ENCODE peak calls at places on chromosomes 6 and 20, in eight cellular contexts. One of them, this sample, is unnamed.

GRCh38 chr6:1611572-1612385 is 2.1 kb downstream of the FOXC1 start:
- DNase-seq in T-helper 22 cell: no peak
- DNase-seq in RPMI7951: peak
- DNase-seq in GM13977: peak
- DNase-seq in NCI-H1092 treated with DMSO at 0.1 percent for 48 hours: no peak
- DNase-seq in PC-9: no peak
- DNase-seq in stimulated activated CD4-positive, alpha-beta T cell treated with anti-CD3 and anti-CD28 coated beads, Interleukin-1b, Interleukin-23, amount 100 ng/mL, for 24 hours: no peak
- DNase-seq in DMS79 treated with DMSO at 0.1 percent for 48 hours: no peak
- DNase-seq in this sample: no peak

GRCh38 chr20:19327401-19327800 is 115.0 kb downstream of the SLC24A3 start:
- DNase-seq in T-helper 22 cell: no peak
- DNase-seq in RPMI7951: peak
- DNase-seq in GM13977: no peak
- DNase-seq in NCI-H1092 treated with DMSO at 0.1 percent for 48 hours: peak
- DNase-seq in PC-9: peak
- DNase-seq in stimulated activated CD4-positive, alpha-beta T cell treated with anti-CD3 and anti-CD28 coated beads, Interleukin-1b, Interleukin-23, amount 100 ng/mL, for 24 hours: no peak
- DNase-seq in DMS79 treated with DMSO at 0.1 percent for 48 hours: peak
- DNase-seq in this sample: no peak

GRCh38 chr20:8066662-8067061 is 47.1 kb upstream of the TMX4 start:
- DNase-seq in T-helper 22 cell: no peak
- DNase-seq in RPMI7951: no peak
- DNase-seq in GM13977: no peak
- DNase-seq in NCI-H1092 treated with DMSO at 0.1 percent for 48 hours: no peak
- DNase-seq in PC-9: no peak
- DNase-seq in stimulated activated CD4-positive, alpha-beta T cell treated with anti-CD3 and anti-CD28 coated beads, Interleukin-1b, Interleukin-23, amount 100 ng/mL, for 24 hours: no peak
- DNase-seq in DMS79 treated with DMSO at 0.1 percent for 48 hours: no peak
- DNase-seq in this sample: no peak

GRCh38 chr6:136582702-136583471 is 32.7 kb upstream of the MAP7 start:
- DNase-seq in T-helper 22 cell: no peak
- DNase-seq in RPMI7951: peak
- DNase-seq in GM13977: no peak
- DNase-seq in NCI-H1092 treated with DMSO at 0.1 percent for 48 hours: peak
- DNase-seq in PC-9: peak
- DNase-seq in stimulated activated CD4-positive, alpha-beta T cell treated with anti-CD3 and anti-CD28 coated beads, Interleukin-1b, Interleukin-23, amount 100 ng/mL, for 24 hours: no peak
- DNase-seq in DMS79 treated with DMSO at 0.1 percent for 48 hours: peak
- DNase-seq in this sample: peak

GRCh38 chr20:62174021-62174804 is 8.6 kb upstream of the MTG2 start:
- DNase-seq in T-helper 22 cell: no peak
- DNase-seq in RPMI7951: no peak
- DNase-seq in GM13977: no peak
- DNase-seq in NCI-H1092 treated with DMSO at 0.1 percent for 48 hours: no peak
- DNase-seq in PC-9: no peak
- DNase-seq in stimulated activated CD4-positive, alpha-beta T cell treated with anti-CD3 and anti-CD28 coated beads, Interleukin-1b, Interleukin-23, amount 100 ng/mL, for 24 hours: no peak
- DNase-seq in DMS79 treated with DMSO at 0.1 percent for 48 hours: no peak
- DNase-seq in this sample: no peak

GRCh38 chr6:165821754-165822153 is 158.7 kb upstream of the PDE10A start:
- DNase-seq in T-helper 22 cell: no peak
- DNase-seq in RPMI7951: peak
- DNase-seq in GM13977: no peak
- DNase-seq in NCI-H1092 treated with DMSO at 0.1 percent for 48 hours: no peak
- DNase-seq in PC-9: no peak
- DNase-seq in stimulated activated CD4-positive, alpha-beta T cell treated with anti-CD3 and anti-CD28 coated beads, Interleukin-1b, Interleukin-23, amount 100 ng/mL, for 24 hours: no peak
- DNase-seq in DMS79 treated with DMSO at 0.1 percent for 48 hours: no peak
- DNase-seq in this sample: peak

GRCh38 chr6:91299544-91300491 is 712.9 kb upstream of the MAP3K7 start:
- DNase-seq in T-helper 22 cell: no peak
- DNase-seq in RPMI7951: peak
- DNase-seq in GM13977: no peak
- DNase-seq in NCI-H1092 treated with DMSO at 0.1 percent for 48 hours: no peak
- DNase-seq in PC-9: no peak
- DNase-seq in stimulated activated CD4-positive, alpha-beta T cell treated with anti-CD3 and anti-CD28 coated beads, Interleukin-1b, Interleukin-23, amount 100 ng/mL, for 24 hours: no peak
- DNase-seq in DMS79 treated with DMSO at 0.1 percent for 48 hours: peak
- DNase-seq in this sample: no peak

GRCh38 chr6:5995705-5996686 is 10.7 kb downstream of the NRN1 start:
- DNase-seq in T-helper 22 cell: no peak
- DNase-seq in RPMI7951: peak
- DNase-seq in GM13977: no peak
- DNase-seq in NCI-H1092 treated with DMSO at 0.1 percent for 48 hours: peak
- DNase-seq in PC-9: no peak
- DNase-seq in stimulated activated CD4-positive, alpha-beta T cell treated with anti-CD3 and anti-CD28 coated beads, Interleukin-1b, Interleukin-23, amount 100 ng/mL, for 24 hours: no peak
- DNase-seq in DMS79 treated with DMSO at 0.1 percent for 48 hours: peak
- DNase-seq in this sample: no peak

GRCh38 chr6:7727150-7727950 is 1.5 kb downstream of the BMP6 start:
- DNase-seq in T-helper 22 cell: no peak
- DNase-seq in RPMI7951: no peak
- DNase-seq in GM13977: peak
- DNase-seq in NCI-H1092 treated with DMSO at 0.1 percent for 48 hours: no peak
- DNase-seq in PC-9: no peak
- DNase-seq in stimulated activated CD4-positive, alpha-beta T cell treated with anti-CD3 and anti-CD28 coated beads, Interleukin-1b, Interleukin-23, amount 100 ng/mL, for 24 hours: no peak
- DNase-seq in DMS79 treated with DMSO at 0.1 percent for 48 hours: no peak
- DNase-seq in this sample: no peak

GRCh38 chr20:47392015-47392720 is 35.7 kb upstream of the ZMYND8 start:
- DNase-seq in T-helper 22 cell: no peak
- DNase-seq in RPMI7951: peak
- DNase-seq in GM13977: peak
- DNase-seq in NCI-H1092 treated with DMSO at 0.1 percent for 48 hours: no peak
- DNase-seq in PC-9: peak
- DNase-seq in stimulated activated CD4-positive, alpha-beta T cell treated with anti-CD3 and anti-CD28 coated beads, Interleukin-1b, Interleukin-23, amount 100 ng/mL, for 24 hours: no peak
- DNase-seq in DMS79 treated with DMSO at 0.1 percent for 48 hours: no peak
- DNase-seq in this sample: peak